ENCODE peak calls at places on chromosomes 1 and 21, in five cellular contexts. T, Q, W, K and L are unnamed samples.

GRCh38 chr1:94617139-94617805 is 75.7 kb upstream of the F3 start:
- DNase-seq in Q (no peak), T (peak), W (no peak), K (no peak), L (peak)

GRCh38 chr1:152067929-152068328 is 20.9 kb downstream of the TCHHL1 start:
- DNase-seq in T (no peak), K (no peak), W (no peak), Q (no peak), L (no peak)

GRCh38 chr1:80392529-80392928 is 1386.0 kb upstream of the ADGRL4 start:
- DNase-seq in T (peak), W (no peak), Q (no peak), K (no peak), L (peak)

GRCh38 chr1:180040034-180040433 is 85.4 kb downstream of the CEP350 start:
- DNase-seq in Q (no peak), K (no peak), W (no peak), T (peak), L (no peak)

GRCh38 chr1:58780586-58781452 is 3.0 kb downstream of the JUN start:
- DNase-seq in W (peak), Q (no peak), K (peak), T (no peak), L (no peak)

GRCh38 chr21:30563630-30564029 is 2.5 kb upstream of the KRTAP19-7 start:
- DNase-seq in Q (no peak), T (no peak), W (no peak), K (no peak), L (no peak)

GRCh38 chr1:176791911-176792310 is 328.9 kb downstream of the PAPPA2 start:
- DNase-seq in T (no peak), K (no peak), Q (no peak), W (no peak), L (peak)

GRCh38 chr21:17523007-17523451 is 10.2 kb downstream of the CXADR start:
- DNase-seq in Q (no peak), T (no peak), K (no peak), W (no peak), L (no peak)

GRCh38 chr1:89670168-89670567 is 37.2 kb downstream of the LRRC8C start:
- DNase-seq in K (peak), Q (no peak), W (no peak), T (peak), L (no peak)

GRCh38 chr21:15172963-15173362 is 108.2 kb upstream of the NRIP1 start:
- DNase-seq in K (no peak), Q (no peak), T (no peak), W (no peak), L (no peak)

GRCh38 chr1:113871597-113872113 is at the start of gene PTPN22:
- DNase-seq in K (peak), T (peak), W (no peak), Q (peak), L (no peak)
- H3K4me3 ChIP-seq in K (peak), T (no peak), W (no peak), Q (peak), L (no peak)

DNA sequence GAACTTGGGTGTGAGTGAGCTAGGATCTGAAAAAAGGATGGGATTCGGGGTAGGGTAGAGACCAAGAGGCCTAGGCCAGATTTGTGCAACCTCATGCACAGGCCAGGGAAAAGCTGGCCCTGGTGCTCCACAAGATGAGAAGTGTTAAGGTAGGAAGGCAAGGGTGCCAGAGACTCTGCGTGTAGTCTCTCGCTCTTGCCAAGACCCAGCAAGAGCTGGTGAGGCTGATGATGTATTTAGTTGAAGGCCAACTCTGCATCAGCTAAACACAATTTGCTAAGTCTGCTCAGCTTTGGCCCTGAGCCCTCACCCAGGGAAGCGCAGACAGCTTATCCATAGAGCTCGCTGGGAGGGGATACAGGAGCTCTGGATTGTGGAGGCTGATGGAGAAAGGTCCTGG is 26.6 kb upstream of the SOX13 start:
- DNase-seq in K (no peak), T (no peak), Q (no peak), W (no peak), L (no peak)
- H3K4me3 ChIP-seq in K (no peak), T (no peak), Q (no peak), W (no peak), L (no peak)

DNA sequence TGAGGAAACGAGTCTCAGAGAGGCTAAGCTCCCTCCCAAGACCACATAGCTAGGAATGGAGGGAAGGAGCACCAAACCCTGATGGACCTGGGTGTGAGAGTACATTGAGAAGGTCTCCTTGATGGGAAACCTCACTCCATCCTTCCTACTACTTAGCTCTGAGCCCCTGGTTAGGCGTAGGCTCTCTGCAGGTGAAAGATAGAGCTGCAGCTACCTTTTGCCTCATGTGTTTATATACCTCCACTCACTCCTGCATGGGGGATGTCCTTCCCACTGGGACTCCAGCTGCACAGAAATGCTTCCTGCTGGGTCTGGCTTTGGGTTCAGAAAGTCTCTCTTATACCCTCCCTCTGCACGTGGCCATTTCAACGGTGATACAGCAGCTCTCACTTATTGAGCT is 102.1 kb upstream of the USP24 start:
- DNase-seq in T (no peak), W (no peak), Q (no peak), K (no peak), L (no peak)
- H3K4me3 ChIP-seq in T (no peak), W (no peak), Q (no peak), K (no peak), L (no peak)

GRCh38 chr1:200487650-200488049 is 77.8 kb upstream of the ZNF281 start:
- DNase-seq in K (no peak), W (no peak), Q (no peak), T (no peak), L (no peak)

GRCh38 chr1:200488375-200489165 is 78.7 kb upstream of the ZNF281 start:
- DNase-seq in Q (no peak), W (peak), T (peak), K (peak), L (peak)

GRCh38 chr1:200491097-200491496 is 81.3 kb upstream of the ZNF281 start:
- DNase-seq in W (no peak), K (no peak), Q (no peak), T (no peak), L (no peak)

GRCh38 chr1:200493344-200493743 is 83.5 kb upstream of the ZNF281 start:
- DNase-seq in Q (no peak), T (no peak), W (no peak), K (no peak), L (peak)

DNA sequence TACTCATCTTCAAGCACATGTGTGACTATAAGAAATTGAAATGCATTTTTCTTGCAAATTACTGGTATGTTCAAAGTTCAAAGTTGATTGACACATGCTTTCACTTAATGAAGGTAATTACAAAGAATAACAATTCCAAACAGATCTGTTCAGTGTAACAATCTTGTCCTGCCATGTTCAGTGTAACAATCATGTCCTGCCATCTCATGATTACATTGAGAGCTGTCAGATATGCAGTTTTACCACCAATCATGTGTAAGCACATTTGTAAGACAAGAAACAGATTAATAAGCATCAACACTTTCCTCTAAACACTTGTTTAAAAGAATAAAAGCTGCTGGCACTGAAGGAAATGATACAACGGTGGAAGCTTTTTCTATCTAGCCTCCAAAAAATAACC is 80.3 kb upstream of the ZNF281 start:
- DNase-seq in Q (no peak), W (no peak), T (no peak), K (no peak), L (no peak)
- H3K4me3 ChIP-seq in Q (no peak), W (no peak), T (no peak), K (no peak), L (no peak)

GRCh38 chr1:27727126-27727525 is 1.4 kb downstream of the FAM76A start:
- DNase-seq in T (peak), K (no peak), W (no peak), Q (no peak), L (no peak)
- H3K4me3 ChIP-seq in T (peak), K (no peak), W (no peak), Q (peak), L (no peak)

GRCh38 chr1:173118404-173118803 is 67.7 kb upstream of the TNFSF18 start:
- DNase-seq in Q (no peak), T (no peak), W (no peak), K (no peak), L (no peak)
- H3K4me3 ChIP-seq in Q (no peak), T (no peak), W (no peak), K (no peak), L (no peak)

GRCh38 chr1:243657793-243658192 is 192.2 kb downstream of the AKT3 start:
- DNase-seq in T (no peak), K (no peak), Q (no peak), W (no peak), L (no peak)

GRCh38 chr1:243658596-243659105 is 191.4 kb downstream of the AKT3 start:
- DNase-seq in Q (no peak), K (no peak), T (no peak), W (no peak), L (no peak)
- H3K4me3 ChIP-seq in Q (no peak), K (no peak), T (no peak), W (no peak), L (no peak)